ENCODE peak calls at places on chromosomes 3 and 15, in six cellular contexts. One of them, this sample, is unnamed.

GRCh38 chr3:54870423-54870822 is 57.4 kb downstream of the LRTM1 start:
- DNase-seq in HepG2: peak; percentile 14
- DNase-seq in RWPE1: peak; percentile 62
- DNase-seq in psoas muscle: no peak
- DNase-seq in tibial artery: no peak
- DNase-seq in fibroblast of lung: peak; percentile 98
- DNase-seq in this sample: no peak

GRCh38 chr15:92339361-92339760 is 54.3 kb upstream of the ST8SIA2 start:
- DNase-seq in HepG2: no peak
- DNase-seq in RWPE1: no peak
- DNase-seq in psoas muscle: no peak
- DNase-seq in tibial artery: no peak
- DNase-seq in fibroblast of lung: no peak
- DNase-seq in this sample: no peak

GRCh38 chr3:63921741-63922482 is 9.7 kb upstream of the SCAANT1 start:
- DNase-seq in HepG2: no peak
- DNase-seq in RWPE1: no peak
- DNase-seq in psoas muscle: no peak
- DNase-seq in tibial artery: no peak
- DNase-seq in fibroblast of lung: no peak
- DNase-seq in this sample: no peak

GRCh38 chr3:195123196-195123805 is 147.7 kb downstream of the XXYLT1 start:
- DNase-seq in HepG2: no peak
- DNase-seq in RWPE1: no peak
- DNase-seq in psoas muscle: no peak
- DNase-seq in tibial artery: no peak
- DNase-seq in fibroblast of lung: peak; percentile 63
- DNase-seq in this sample: no peak

GRCh38 chr3:47496892-47497291 is 16.6 kb downstream of the ELP6 start:
- DNase-seq in HepG2: no peak
- DNase-seq in RWPE1: no peak
- DNase-seq in psoas muscle: no peak
- DNase-seq in tibial artery: no peak
- DNase-seq in fibroblast of lung: no peak
- DNase-seq in this sample: no peak

GRCh38 chr3:148848410-148848809 is 16.7 kb upstream of the CPA3 start:
- DNase-seq in HepG2: no peak
- DNase-seq in RWPE1: no peak
- DNase-seq in psoas muscle: no peak
- DNase-seq in tibial artery: no peak
- DNase-seq in fibroblast of lung: no peak
- DNase-seq in this sample: no peak

GRCh38 chr3:173584834-173585831 is 187.6 kb downstream of the NLGN1 start:
- DNase-seq in HepG2: no peak
- DNase-seq in RWPE1: no peak
- DNase-seq in psoas muscle: no peak
- DNase-seq in tibial artery: peak; percentile 71
- DNase-seq in fibroblast of lung: peak; percentile 79
- DNase-seq in this sample: peak; percentile 62

GRCh38 chr15:64247906-64248541 is 85.2 kb upstream of the PPIB start:
- DNase-seq in HepG2: peak; percentile 93
- DNase-seq in RWPE1: peak; percentile 87
- DNase-seq in psoas muscle: no peak
- DNase-seq in tibial artery: no peak
- DNase-seq in fibroblast of lung: peak; percentile 93
- DNase-seq in this sample: no peak

GRCh38 chr3:57557088-57557537 is 1.0 kb downstream of the PDE12 start:
- DNase-seq in HepG2: peak; percentile 46
- DNase-seq in RWPE1: no peak
- DNase-seq in psoas muscle: no peak
- DNase-seq in tibial artery: no peak
- DNase-seq in fibroblast of lung: peak; percentile 49
- DNase-seq in this sample: no peak
- H3K27ac ChIP-seq in HepG2: peak overlapping the region; percentile 92
- H3K27ac ChIP-seq in RWPE1: peak overlapping the region; percentile 84
- H3K27ac ChIP-seq in psoas muscle: peak overlapping the region; percentile 96
- H3K27ac ChIP-seq in tibial artery: peak overlapping the region; percentile 83
- H3K27ac ChIP-seq in fibroblast of lung: peak overlapping the region; percentile 97
- H3K27ac ChIP-seq in this sample: peak overlapping the region; percentile 92

GRCh38 chr15:29789871-29790270 is 32.4 kb downstream of the TJP1 start:
- DNase-seq in HepG2: no peak
- DNase-seq in RWPE1: no peak
- DNase-seq in psoas muscle: no peak
- DNase-seq in tibial artery: no peak
- DNase-seq in fibroblast of lung: no peak
- DNase-seq in this sample: no peak

GRCh38 chr15:29787767-29788166 is 34.5 kb downstream of the TJP1 start:
- DNase-seq in HepG2: no peak
- DNase-seq in RWPE1: no peak
- DNase-seq in psoas muscle: no peak
- DNase-seq in tibial artery: no peak
- DNase-seq in fibroblast of lung: no peak
- DNase-seq in this sample: no peak

GRCh38 chr15:29788433-29789034 is 33.7 kb downstream of the TJP1 start:
- DNase-seq in HepG2: no peak
- DNase-seq in RWPE1: peak; percentile 49
- DNase-seq in psoas muscle: no peak
- DNase-seq in tibial artery: no peak
- DNase-seq in fibroblast of lung: peak; percentile 63
- DNase-seq in this sample: no peak

GRCh38 chr15:29784413-29784812 is 37.9 kb downstream of the TJP1 start:
- DNase-seq in HepG2: no peak
- DNase-seq in RWPE1: peak; percentile 9
- DNase-seq in psoas muscle: no peak
- DNase-seq in tibial artery: no peak
- DNase-seq in fibroblast of lung: no peak
- DNase-seq in this sample: no peak

GRCh38 chr15:29785068-29785467 is 37.2 kb downstream of the TJP1 start:
- DNase-seq in HepG2: no peak
- DNase-seq in RWPE1: no peak
- DNase-seq in psoas muscle: no peak
- DNase-seq in tibial artery: no peak
- DNase-seq in fibroblast of lung: no peak
- DNase-seq in this sample: no peak
- H3K27ac ChIP-seq in HepG2: no peak overlapping the region
- H3K27ac ChIP-seq in RWPE1: no peak overlapping the region
- H3K27ac ChIP-seq in psoas muscle: no peak overlapping the region
- H3K27ac ChIP-seq in tibial artery: peak overlapping the region; percentile 10
- H3K27ac ChIP-seq in fibroblast of lung: no peak overlapping the region
- H3K27ac ChIP-seq in this sample: no peak overlapping the region

GRCh38 chr3:66353530-66353929 is 132.7 kb downstream of the SLC25A26 start:
- DNase-seq in HepG2: no peak
- DNase-seq in RWPE1: no peak
- DNase-seq in psoas muscle: no peak
- DNase-seq in tibial artery: no peak
- DNase-seq in fibroblast of lung: peak; percentile 90
- DNase-seq in this sample: no peak
- H3K27ac ChIP-seq in HepG2: no peak overlapping the region
- H3K27ac ChIP-seq in RWPE1: no peak overlapping the region
- H3K27ac ChIP-seq in psoas muscle: no peak overlapping the region
- H3K27ac ChIP-seq in tibial artery: no peak overlapping the region
- H3K27ac ChIP-seq in fibroblast of lung: no peak overlapping the region
- H3K27ac ChIP-seq in this sample: no peak overlapping the region

GRCh38 chr3:72974956-72975355 is 21.7 kb upstream of the PPP4R2 start:
- DNase-seq in HepG2: no peak
- DNase-seq in RWPE1: no peak
- DNase-seq in psoas muscle: no peak
- DNase-seq in tibial artery: no peak
- DNase-seq in fibroblast of lung: no peak
- DNase-seq in this sample: no peak

GRCh38 chr3:72977060-72977459 is 19.6 kb upstream of the PPP4R2 start:
- DNase-seq in HepG2: no peak
- DNase-seq in RWPE1: no peak
- DNase-seq in psoas muscle: no peak
- DNase-seq in tibial artery: no peak
- DNase-seq in fibroblast of lung: no peak
- DNase-seq in this sample: no peak

GRCh38 chr3:72977463-72977862 is 19.1 kb upstream of the PPP4R2 start:
- DNase-seq in HepG2: no peak
- DNase-seq in RWPE1: no peak
- DNase-seq in psoas muscle: no peak
- DNase-seq in tibial artery: no peak
- DNase-seq in fibroblast of lung: peak; percentile 23
- DNase-seq in this sample: no peak

GRCh38 chr3:72973786-72974185 is 22.8 kb upstream of the PPP4R2 start:
- DNase-seq in HepG2: no peak
- DNase-seq in RWPE1: no peak
- DNase-seq in psoas muscle: no peak
- DNase-seq in tibial artery: no peak
- DNase-seq in fibroblast of lung: no peak
- DNase-seq in this sample: no peak

DNA sequence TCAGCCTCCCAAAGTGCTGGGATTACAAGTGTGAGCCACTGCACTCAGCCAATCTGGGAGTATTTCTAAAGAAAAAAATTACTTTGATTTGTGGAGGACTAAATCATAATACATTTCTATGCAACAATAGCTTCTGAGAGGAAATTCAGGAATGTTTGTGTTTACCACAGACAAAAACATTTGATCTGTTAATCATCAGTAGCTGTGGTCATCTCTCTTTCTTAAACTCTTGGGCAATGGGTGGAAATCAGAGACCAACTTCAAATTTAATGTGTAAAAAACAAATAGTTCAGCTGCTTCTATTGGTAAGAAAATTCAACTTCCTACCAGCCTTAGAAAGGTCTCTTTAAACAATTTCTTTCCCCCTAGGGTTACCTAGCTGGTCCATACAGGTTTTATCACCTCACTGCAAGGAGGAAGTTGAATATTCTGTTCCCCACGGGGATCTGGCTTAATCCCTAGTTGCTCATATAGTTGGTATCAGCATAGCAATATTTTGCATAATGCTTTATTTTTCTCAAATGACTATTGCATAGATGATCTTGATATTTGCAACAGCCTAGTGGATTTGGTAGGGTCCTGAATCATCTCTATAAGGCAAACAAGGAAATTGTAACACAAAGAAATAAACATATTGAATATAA is 20.3 kb upstream of the PPP4R2 start:
- DNase-seq in HepG2: no peak
- DNase-seq in RWPE1: no peak
- DNase-seq in psoas muscle: no peak
- DNase-seq in tibial artery: no peak
- DNase-seq in fibroblast of lung: peak; percentile 25
- DNase-seq in this sample: no peak
- H3K27ac ChIP-seq in HepG2: no peak overlapping the region
- H3K27ac ChIP-seq in RWPE1: no peak overlapping the region
- H3K27ac ChIP-seq in psoas muscle: no peak overlapping the region
- H3K27ac ChIP-seq in tibial artery: no peak overlapping the region
- H3K27ac ChIP-seq in fibroblast of lung: no peak overlapping the region
- H3K27ac ChIP-seq in this sample: no peak overlapping the region

GRCh38 chr15:88541709-88542341 is 4.7 kb downstream of the DET1 start:
- DNase-seq in HepG2: no peak
- DNase-seq in RWPE1: no peak
- DNase-seq in psoas muscle: no peak
- DNase-seq in tibial artery: no peak
- DNase-seq in fibroblast of lung: no peak
- DNase-seq in this sample: no peak
- H3K27ac ChIP-seq in HepG2: no peak overlapping the region
- H3K27ac ChIP-seq in RWPE1: no peak overlapping the region
- H3K27ac ChIP-seq in psoas muscle: no peak overlapping the region
- H3K27ac ChIP-seq in tibial artery: no peak overlapping the region
- H3K27ac ChIP-seq in fibroblast of lung: no peak overlapping the region
- H3K27ac ChIP-seq in this sample: peak overlapping the region; percentile 77

GRCh38 chr15:58108117-58108516 is 30.1 kb upstream of the AQP9 start:
- DNase-seq in HepG2: no peak
- DNase-seq in RWPE1: no peak
- DNase-seq in psoas muscle: no peak
- DNase-seq in tibial artery: no peak
- DNase-seq in fibroblast of lung: no peak
- DNase-seq in this sample: no peak

GRCh38 chr15:58114388-58114787 is 23.8 kb upstream of the AQP9 start:
- DNase-seq in HepG2: no peak
- DNase-seq in RWPE1: no peak
- DNase-seq in psoas muscle: no peak
- DNase-seq in tibial artery: no peak
- DNase-seq in fibroblast of lung: no peak
- DNase-seq in this sample: no peak

GRCh38 chr15:58111718-58112104 is 26.5 kb upstream of the AQP9 start:
- DNase-seq in HepG2: no peak
- DNase-seq in RWPE1: no peak
- DNase-seq in psoas muscle: no peak
- DNase-seq in tibial artery: no peak
- DNase-seq in fibroblast of lung: no peak
- DNase-seq in this sample: no peak

GRCh38 chr15:58110999-58111717 is 27.0 kb upstream of the AQP9 start:
- DNase-seq in HepG2: no peak
- DNase-seq in RWPE1: no peak
- DNase-seq in psoas muscle: no peak
- DNase-seq in tibial artery: no peak
- DNase-seq in fibroblast of lung: no peak
- DNase-seq in this sample: no peak

GRCh38 chr15:58109419-58109818 is 28.8 kb upstream of the AQP9 start:
- DNase-seq in HepG2: no peak
- DNase-seq in RWPE1: no peak
- DNase-seq in psoas muscle: no peak
- DNase-seq in tibial artery: no peak
- DNase-seq in fibroblast of lung: no peak
- DNase-seq in this sample: no peak
- H3K27ac ChIP-seq in HepG2: no peak overlapping the region
- H3K27ac ChIP-seq in RWPE1: no peak overlapping the region
- H3K27ac ChIP-seq in psoas muscle: no peak overlapping the region
- H3K27ac ChIP-seq in tibial artery: no peak overlapping the region
- H3K27ac ChIP-seq in fibroblast of lung: no peak overlapping the region
- H3K27ac ChIP-seq in this sample: no peak overlapping the region

DNA sequence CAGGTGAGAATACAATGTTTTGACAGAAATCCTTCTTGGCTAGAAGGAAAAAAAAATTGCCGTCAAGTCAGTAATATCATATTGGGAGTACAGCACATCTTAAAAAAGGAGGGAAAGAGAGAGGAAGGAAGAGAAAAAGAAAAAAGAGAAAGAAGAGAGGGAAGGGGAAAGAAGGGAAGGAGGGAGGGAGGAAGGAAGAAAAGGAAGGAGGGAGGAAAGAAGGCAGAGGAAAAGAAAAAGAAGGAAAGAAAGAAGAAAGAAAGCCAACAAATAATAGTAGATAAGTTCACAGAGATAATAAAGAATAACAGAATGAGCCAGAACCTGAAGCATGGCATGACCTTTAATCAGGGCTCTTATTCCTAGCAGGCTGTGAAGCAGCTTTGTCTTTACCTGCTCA is 114.8 kb downstream of the IQCH start:
- DNase-seq in HepG2: no peak
- DNase-seq in RWPE1: no peak
- DNase-seq in psoas muscle: no peak
- DNase-seq in tibial artery: no peak
- DNase-seq in fibroblast of lung: no peak
- DNase-seq in this sample: no peak
- H3K27ac ChIP-seq in HepG2: no peak overlapping the region
- H3K27ac ChIP-seq in RWPE1: no peak overlapping the region
- H3K27ac ChIP-seq in psoas muscle: no peak overlapping the region
- H3K27ac ChIP-seq in tibial artery: no peak overlapping the region
- H3K27ac ChIP-seq in fibroblast of lung: no peak overlapping the region
- H3K27ac ChIP-seq in this sample: no peak overlapping the region